ENCODE peak calls at places on chromosomes 13 and 19, in six cellular contexts. J is activated CD4-positive, alpha-beta T cell treated with anti-CD3 and anti-CD28 coated beads, Interleukin-2, amount 10 ng/mL, durations not matched to agents 7 days and 5 days; R is fibroblast of lung; Z is choroid plexus epithelial cell; W is GM20000; Y is EL. A is an unnamed sample.

GRCh38 chr19:6890938-6891337 is 3.6 kb downstream of the ADGRE1 start:
- DNase-seq in J (peak; percentile 57), R (no peak), Z (no peak), W (no peak), Y (no peak), A (peak; percentile 68)

GRCh38 chr19:12064266-12065099 is at the start of gene ZNF844:
- DNase-seq in J (peak; percentile 69), R (peak; percentile 85), Z (peak; percentile 93), W (peak; percentile 95), Y (peak; percentile 89), A (no peak)

GRCh38 chr13:93727301-93728141 is 500.9 kb downstream of the GPC6 start:
- DNase-seq in J (no peak), R (peak; percentile 61), Z (peak; percentile 67), W (no peak), Y (peak; percentile 79), A (no peak)

GRCh38 chr19:45556835-45557234 is 27.8 kb downstream of the OPA3 start:
- DNase-seq in J (no peak), R (no peak), Z (no peak), W (peak; percentile 10), Y (no peak), A (no peak)

GRCh38 chr13:112453207-112453829 is 77.2 kb downstream of the SPACA7 start:
- DNase-seq in J (no peak), R (no peak), Z (no peak), W (no peak), Y (no peak), A (no peak)

GRCh38 chr13:60230593-60230992 is 66.9 kb upstream of the DIAPH3 start:
- DNase-seq in J (no peak), R (peak; percentile 83), Z (peak; percentile 69), W (no peak), Y (peak; percentile 1), A (peak; percentile 84)

GRCh38 chr19:34173145-34173956 is 1.0 kb downstream of the LSM14A start:
- DNase-seq in J (peak; percentile 27), R (peak; percentile 64), Z (peak; percentile 72), W (no peak), Y (peak; percentile 62), A (peak; percentile 15)

GRCh38 chr19:20840371-20840770 is 64.3 kb downstream of the ZNF66 start:
- DNase-seq in J (no peak), R (no peak), Z (no peak), W (no peak), Y (no peak), A (no peak)

GRCh38 chr19:55473201-55473600 is 3.2 kb upstream of the ZNF628 start:
- DNase-seq in J (no peak), R (no peak), Z (no peak), W (no peak), Y (no peak), A (no peak)

GRCh38 chr13:18954254-18954653 is 227.4 kb downstream of the TUBA3C start:
- DNase-seq in J (no peak), R (no peak), Z (no peak), W (no peak), Y (no peak), A (no peak)

GRCh38 chr19:12737666-12738351 is 512 bp downstream of the GET3 start:
- DNase-seq in J (no peak), R (no peak), Z (no peak), W (no peak), Y (no peak), A (no peak)

GRCh38 chr19:18932216-18932841 is 8.7 kb downstream of the HOMER3 start:
- DNase-seq in J (peak; percentile 84), R (peak; percentile 35), Z (peak; percentile 64), W (peak; percentile 92), Y (peak; percentile 36), A (peak; percentile 20)

GRCh38 chr19:13430790-13431582 is 75.3 kb downstream of the CACNA1A start:
- DNase-seq in J (peak; percentile 62), R (peak; percentile 36), Z (peak; percentile 50), W (peak; percentile 46), Y (peak; percentile 57), A (peak; percentile 25)

GRCh38 chr13:22275393-22275792 is 604.5 kb downstream of the FGF9 start:
- DNase-seq in J (no peak), R (no peak), Z (no peak), W (no peak), Y (no peak), A (no peak)

GRCh38 chr19:49889687-49890348 is 6.9 kb downstream of the IL4I1 start:
- DNase-seq in J (peak; percentile 78), R (peak; percentile 67), Z (peak; percentile 78), W (peak; percentile 82), Y (peak; percentile 38), A (peak; percentile 44)

GRCh38 chr19:41431426-41432386 is 4.5 kb upstream of the B3GNT8 start:
- DNase-seq in J (peak; percentile 30), R (no peak), Z (peak; percentile 74), W (no peak), Y (peak; percentile 25), A (no peak)

GRCh38 chr13:25214371-25215252 is 42.5 kb upstream of the AMER2 start:
- DNase-seq in J (no peak), R (peak; percentile 41), Z (peak; percentile 37), W (no peak), Y (peak; percentile 60), A (no peak)

GRCh38 chr19:30158893-30159245 is 213.3 kb upstream of the ZNF536 start:
- DNase-seq in J (no peak), R (no peak), Z (no peak), W (no peak), Y (no peak), A (no peak)

GRCh38 chr19:48064509-48064908 is 20.6 kb upstream of the CABP5 start:
- DNase-seq in J (no peak), R (peak; percentile 10), Z (peak; percentile 23), W (no peak), Y (peak; percentile 58), A (no peak)

GRCh38 chr13:20547479-20547908 is 19.5 kb upstream of the IFT88 start:
- DNase-seq in J (no peak), R (no peak), Z (no peak), W (no peak), Y (no peak), A (no peak)

GRCh38 chr19:33471111-33471996 is 50.2 kb downstream of the PEPD start:
- DNase-seq in J (no peak), R (no peak), Z (no peak), W (no peak), Y (no peak), A (no peak)

GRCh38 chr19:28633223-28634030 is 579.5 kb downstream of the UQCRFS1 start:
- DNase-seq in J (peak; percentile 63), R (peak; percentile 49), Z (peak; percentile 83), W (peak; percentile 35), Y (peak; percentile 56), A (peak; percentile 82)

GRCh38 chr13:107581009-107581408 is 634.3 kb downstream of the LIG4 start:
- DNase-seq in J (no peak), R (no peak), Z (no peak), W (no peak), Y (no peak), A (no peak)

GRCh38 chr13:25879466-25879865 is 172.3 kb downstream of the SHISA2 start:
- DNase-seq in J (no peak), R (no peak), Z (no peak), W (no peak), Y (no peak), A (no peak)

GRCh38 chr19:28504139-28504538 is 708.8 kb downstream of the UQCRFS1 start:
- DNase-seq in J (no peak), R (peak; percentile 58), Z (peak; percentile 55), W (no peak), Y (no peak), A (no peak)